ENCODE peak calls at places on chromosome 11, in ten cellular contexts. P, Z, K, T, O, H, S, B, J and V are unnamed samples.

GRCh38 chr11:120384476-120384875 is 48.3 kb downstream of the ARHGEF12 start:
- DNase-seq in P (no peak), Z (no peak), K (no peak), T (no peak), O (no peak), H (no peak), S (no peak), B (no peak), J (no peak), V (no peak)

GRCh38 chr11:131928992-131929391 is 558.6 kb downstream of the NTM start:
- DNase-seq in P (no peak), Z (peak; percentile 22), K (no peak), T (no peak), O (no peak), H (no peak), S (no peak), B (no peak), J (no peak), V (no peak)

GRCh38 chr11:24935059-24935458 is 438.2 kb downstream of the LUZP2 start:
- DNase-seq in P (no peak), Z (no peak), K (no peak), T (no peak), O (no peak), H (no peak), S (no peak), B (no peak), J (no peak), V (no peak)

GRCh38 chr11:133082453-133082781 is 449.9 kb downstream of the OPCML start:
- DNase-seq in P (no peak), Z (no peak), K (peak; percentile 28), T (no peak), O (peak; percentile 15), H (peak; percentile 6), S (no peak), B (no peak), J (no peak), V (no peak)

GRCh38 chr11:56292154-56292553 is at the start of gene OR8H1:
- DNase-seq in P (no peak), Z (no peak), K (no peak), T (no peak), O (no peak), H (no peak), S (no peak), B (no peak), J (no peak), V (no peak)

GRCh38 chr11:98736813-98737212 is 283.9 kb upstream of the CNTN5 start:
- DNase-seq in P (no peak), Z (no peak), K (no peak), T (no peak), O (no peak), H (no peak), S (no peak), B (no peak), J (no peak), V (no peak)

GRCh38 chr11:119861160-119861559 is 132.2 kb upstream of the NECTIN1 start:
- DNase-seq in P (no peak), Z (no peak), K (no peak), T (no peak), O (no peak), H (no peak), S (no peak), B (no peak), J (no peak), V (no peak)

GRCh38 chr11:115544422-115544821 is 40.2 kb upstream of the CADM1 start:
- DNase-seq in P (no peak), Z (no peak), K (no peak), T (no peak), O (no peak), H (no peak), S (no peak), B (no peak), J (no peak), V (no peak)

GRCh38 chr11:84719935-84720577 is 907.1 kb downstream of the DLG2 start:
- DNase-seq in P (no peak), Z (no peak), K (no peak), T (no peak), O (no peak), H (no peak), S (no peak), B (no peak), J (no peak), V (no peak)

GRCh38 chr11:131717616-131718015 is 347.2 kb downstream of the NTM start:
- DNase-seq in P (no peak), Z (no peak), K (no peak), T (no peak), O (no peak), H (no peak), S (no peak), B (no peak), J (no peak), V (no peak)

GRCh38 chr11:134755535-134755934 is 343.5 kb upstream of the B3GAT1 start:
- DNase-seq in P (no peak), Z (no peak), K (no peak), T (no peak), O (no peak), H (no peak), S (no peak), B (no peak), J (peak; percentile 38), V (no peak)

GRCh38 chr11:110759972-110760381 is 47.7 kb upstream of the ARHGAP20 start:
- DNase-seq in P (peak; percentile 74), Z (no peak), K (no peak), T (no peak), O (no peak), H (peak; percentile 73), S (no peak), B (no peak), J (no peak), V (peak; percentile 78)

GRCh38 chr11:129374081-129374992 is 1.3 kb upstream of the BARX2 start:
- DNase-seq in P (no peak), Z (peak; percentile 12), K (no peak), T (no peak), O (no peak), H (no peak), S (no peak), B (no peak), J (no peak), V (no peak)

GRCh38 chr11:129375731-129376657 is at the start of gene BARX2:
- DNase-seq in P (peak; percentile 82), Z (peak; percentile 21), K (no peak), T (peak; percentile 26), O (no peak), H (peak; percentile 66), S (peak; percentile 40), B (no peak), J (no peak), V (peak; percentile 60)

GRCh38 chr11:129377739-129378138 is 2.1 kb downstream of the BARX2 start:
- DNase-seq in P (no peak), Z (no peak), K (no peak), T (no peak), O (no peak), H (no peak), S (no peak), B (no peak), J (no peak), V (no peak)

GRCh38 chr11:129374993-129375721 is 491 bp upstream of the BARX2 start:
- DNase-seq in P (peak; percentile 80), Z (peak; percentile 28), K (no peak), T (no peak), O (no peak), H (no peak), S (no peak), B (no peak), J (no peak), V (peak; percentile 3)

GRCh38 chr11:129376658-129377341 is 1.2 kb downstream of the BARX2 start:
- DNase-seq in P (no peak), Z (no peak), K (no peak), T (no peak), O (no peak), H (no peak), S (no peak), B (no peak), J (no peak), V (no peak)
- H3K4me3 ChIP-seq in P (peak overlapping the region; percentile 43), Z (no peak overlapping the region), K (no peak overlapping the region), T (no peak overlapping the region), O (no peak overlapping the region), H (no peak overlapping the region), S (no peak overlapping the region), B (no peak overlapping the region), J (no peak overlapping the region), V (no peak overlapping the region)

GRCh38 chr11:128684582-128685382 is 9.1 kb upstream of the FLI1 start:
- DNase-seq in P (no peak), Z (no peak), K (no peak), T (no peak), O (no peak), H (no peak), S (no peak), B (no peak), J (no peak), V (no peak)
- H3K4me3 ChIP-seq in P (no peak overlapping the region), Z (no peak overlapping the region), K (no peak overlapping the region), T (no peak overlapping the region), O (peak overlapping the region; percentile 68), H (peak overlapping the region; percentile 25), S (no peak overlapping the region), B (peak overlapping the region; percentile 0), J (peak overlapping the region; percentile 47), V (no peak overlapping the region)

GRCh38 chr11:104306862-104307474 is 143.0 kb upstream of the PDGFD start:
- DNase-seq in P (no peak), Z (no peak), K (no peak), T (no peak), O (no peak), H (no peak), S (no peak), B (no peak), J (no peak), V (no peak)

GRCh38 chr11:104301776-104302175 is 137.8 kb upstream of the PDGFD start:
- DNase-seq in P (no peak), Z (no peak), K (no peak), T (no peak), O (no peak), H (no peak), S (no peak), B (no peak), J (no peak), V (no peak)
- H3K4me3 ChIP-seq in P (no peak overlapping the region), Z (no peak overlapping the region), K (no peak overlapping the region), T (no peak overlapping the region), O (no peak overlapping the region), H (no peak overlapping the region), S (no peak overlapping the region), B (no peak overlapping the region), J (no peak overlapping the region), V (no peak overlapping the region)

DNA sequence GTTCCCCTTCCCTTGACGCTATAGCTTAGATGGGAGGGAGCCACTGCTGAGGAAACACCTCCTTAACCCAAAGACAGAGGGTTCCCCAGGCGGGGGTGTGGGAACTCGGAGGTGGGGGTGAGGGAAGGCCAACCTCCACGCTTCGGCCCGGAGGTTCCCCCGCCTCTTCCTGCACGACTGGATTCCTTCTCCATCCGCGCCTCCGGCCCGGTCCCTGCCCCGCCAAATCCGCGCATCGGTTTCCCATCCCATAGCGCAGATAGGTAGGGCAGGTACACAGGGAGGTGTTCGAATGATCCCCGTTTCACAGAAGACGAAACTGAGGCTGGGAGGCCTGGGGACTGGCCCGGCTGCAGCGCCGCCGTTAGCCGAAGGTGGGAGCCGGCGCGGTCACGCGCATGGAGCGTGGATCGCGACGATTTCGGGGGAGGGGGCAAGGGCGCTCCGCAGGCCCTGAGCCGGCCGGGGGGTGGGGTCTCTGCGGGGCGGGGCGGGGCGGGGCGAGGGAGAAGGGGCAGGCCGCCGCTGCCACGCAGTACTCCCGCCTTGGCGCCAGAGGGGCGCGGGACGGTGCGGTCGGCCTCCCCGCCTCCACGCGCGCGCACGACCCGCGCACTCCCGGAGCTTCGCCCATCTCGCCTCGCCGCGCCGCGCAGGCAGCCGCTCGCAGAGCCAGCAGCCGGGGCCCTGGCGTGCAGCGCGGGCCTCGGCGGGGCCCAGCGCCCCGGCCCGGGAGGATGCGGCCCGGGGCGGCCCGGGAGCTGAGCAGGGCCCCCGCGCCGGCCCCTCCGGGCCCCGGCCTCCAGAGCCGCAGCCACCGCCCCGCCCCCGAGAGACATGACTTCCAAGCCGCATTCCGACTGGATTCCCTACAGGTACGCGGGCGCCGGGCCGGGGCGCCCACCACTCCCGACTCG is at the start of gene TUB:
- DNase-seq in P (peak; percentile 26), Z (no peak), K (no peak), T (no peak), O (no peak), H (no peak), S (peak; percentile 28), B (no peak), J (no peak), V (peak; percentile 7)
- H3K4me3 ChIP-seq in P (peak within 1 kb of the TSS; percentile 53), Z (no peak within 1 kb of the TSS), K (peak within 1 kb of the TSS; percentile 49), T (no peak within 1 kb of the TSS), O (peak within 1 kb of the TSS; percentile 70), H (peak within 1 kb of the TSS; percentile 50), S (peak within 1 kb of the TSS; percentile 65), B (peak within 1 kb of the TSS; percentile 42), J (peak within 1 kb of the TSS; percentile 79), V (peak within 1 kb of the TSS; percentile 60)